ENCODE peak calls at places on chromosomes 3 and 15, in six cellular contexts. S, O, Z, Y, N and P are unnamed samples. For H3K9me3, the result is how much of the 10 kb centered on the place peaks cover.

GRCh38 chr15:66504563-66505429 is at the start of the genes RPL4 and ZWILCH:
- DNase-seq in Z (peak), S (peak), O (peak), Y (peak), N (peak), P (peak)

GRCh38 chr3:43411429-43411828 is 125.1 kb downstream of the SNRK start:
- DNase-seq in O (no peak), S (no peak), N (no peak), Y (no peak), Z (no peak), P (no peak)

GRCh38 chr15:100721758-100722550 is 119.6 kb downstream of the ASB7 start:
- DNase-seq in O (no peak), S (peak), N (peak), Z (peak), Y (peak), P (peak)

GRCh38 chr3:123800352-123800682 is 83.8 kb downstream of the MYLK start:
- DNase-seq in N (no peak), S (no peak), O (no peak), Z (no peak), Y (no peak), P (no peak)

GRCh38 chr3:188220988-188221818 is 67.2 kb downstream of the LPP start:
- DNase-seq in Y (peak), Z (peak), S (peak), N (no peak), O (no peak), P (no peak)

GRCh38 chr3:128950223-128950938 is 43.5 kb downstream of the CFAP92 start:
- DNase-seq in N (no peak), S (peak), O (peak), Y (no peak), Z (no peak), P (peak)

GRCh38 chr3:46378426-46378942 is 7.7 kb downstream of the CCR5 start:
- DNase-seq in Y (peak), O (peak), N (peak), S (peak), Z (peak), P (peak)

GRCh38 chr3:145620002-145620401 is 541.0 kb downstream of the PLOD2 start:
- DNase-seq in Y (no peak), O (no peak), Z (no peak), N (no peak), S (no peak), P (no peak)

GRCh38 chr3:129942296-129942695 is 32.2 kb upstream of the TRH start:
- DNase-seq in Z (peak), O (peak), S (peak), Y (peak), N (peak), P (peak)

GRCh38 chr3:148889828-148890227 is 24.7 kb downstream of the CPA3 start:
- DNase-seq in Y (no peak), S (no peak), Z (no peak), N (no peak), O (no peak), P (no peak)

GRCh38 chr3:32436816-32437189 is 45.1 kb downstream of the CMTM7 start:
- DNase-seq in Y (no peak), Z (peak), N (no peak), O (no peak), S (no peak), P (no peak)

GRCh38 chr3:169710619-169711018 is 47.1 kb upstream of the MECOM start:
- DNase-seq in O (no peak), Y (no peak), S (no peak), Z (no peak), N (no peak), P (no peak)

GRCh38 chr3:147370316-147370715 is 36.0 kb downstream of the ZIC4 start:
- DNase-seq in N (no peak), Y (no peak), S (no peak), Z (no peak), O (no peak), P (no peak)

GRCh38 chr3:195542261-195542660 is 864 bp downstream of the PPP1R2 start:
- DNase-seq in Y (no peak), N (no peak), S (peak), O (no peak), Z (no peak), P (no peak)

GRCh38 chr3:55185380-55185779 is 257.5 kb upstream of the LRTM1 start:
- DNase-seq in Y (no peak), S (peak), O (no peak), Z (no peak), N (no peak), P (no peak)

GRCh38 chr3:48301814-48302194 is 31.7 kb downstream of the SPINK8 start:
- DNase-seq in N (peak), Y (no peak), Z (peak), O (no peak), S (no peak), P (no peak)

GRCh38 chr3:183122257-183122932 is 23.1 kb upstream of the MCCC1 start:
- DNase-seq in O (no peak), Z (no peak), N (no peak), Y (no peak), S (peak), P (peak)

GRCh38 chr3:177777699-177778098 is 580.4 kb upstream of the TBL1XR1 start:
- DNase-seq in S (peak), N (peak), Z (peak), O (peak), Y (peak), P (peak)

GRCh38 chr15:73127302-73127936 is 75.2 kb downstream of the NEO1 start:
- DNase-seq in S (peak), O (peak), Z (peak), N (no peak), Y (no peak), P (peak)

GRCh38 chr3:131880948-131881347 is 153.9 kb downstream of the CPNE4 start:
- DNase-seq in O (no peak), N (no peak), Y (no peak), Z (no peak), S (no peak), P (no peak)

GRCh38 chr15:69760263-69760855 is 307.7 kb downstream of the RPLP1 start:
- DNase-seq in O (no peak), Y (no peak), Z (no peak), N (no peak), S (peak), P (no peak)

GRCh38 chr3:53196575-53197407 is 35.8 kb downstream of the PRKCD start:
- DNase-seq in Z (peak), N (no peak), O (no peak), S (peak), Y (no peak), P (peak)

GRCh38 chr15:69375151-69375790 is 38.9 kb upstream of the KIF23 start:
- DNase-seq in N (peak), Y (no peak), S (no peak), O (no peak), Z (no peak), P (no peak)

GRCh38 chr3:188001926-188002325 is 152.0 kb upstream of the LPP start:
- DNase-seq in Z (no peak), N (no peak), S (no peak), Y (no peak), O (no peak), P (no peak)

GRCh38 chr3:146142757-146143156 is 18.2 kb downstream of the PLOD2 start:
- DNase-seq in Y (no peak), S (peak), Z (no peak), N (no peak), O (no peak), P (no peak)

GRCh38 chr15:69340243-69340991 is 41.7 kb downstream of the PAQR5 start:
- DNase-seq in N (no peak), Y (no peak), Z (no peak), O (no peak), S (no peak), P (no peak)

GRCh38 chr3:147189016-147189415 is 217.3 kb downstream of the ZIC4 start:
- DNase-seq in O (no peak), Z (no peak), S (peak), N (no peak), Y (no peak), P (no peak)

GRCh38 chr15:91572110-91572509 is 281.4 kb upstream of the SLCO3A1 start:
- DNase-seq in N (peak), S (no peak), Y (no peak), O (no peak), Z (no peak), P (no peak)

GRCh38 chr3:127077506-127078064 is 94.7 kb downstream of the PLXNA1 start:
- DNase-seq in Z (no peak), S (no peak), N (no peak), Y (no peak), O (no peak), P (no peak)

GRCh38 chr15:66825139-66825538 is 123.1 kb downstream of the SMAD6 start:
- DNase-seq in N (no peak), Y (no peak), O (no peak), S (no peak), Z (no peak), P (no peak)

GRCh38 chr3:16509721-16510619 is 3.5 kb downstream of the RFTN1 start:
- DNase-seq in O (no peak), S (no peak), N (no peak), Z (no peak), Y (no peak), P (no peak)

GRCh38 chr3:16508242-16508575 is 5.3 kb downstream of the RFTN1 start:
- DNase-seq in N (no peak), Y (no peak), S (no peak), Z (no peak), O (no peak), P (no peak)

GRCh38 chr3:16507540-16508241 is 5.8 kb downstream of the RFTN1 start:
- DNase-seq in S (no peak), N (no peak), O (no peak), Y (no peak), Z (no peak), P (no peak)

GRCh38 chr3:16506884-16507409 is 6.6 kb downstream of the RFTN1 start:
- DNase-seq in N (no peak), Z (no peak), O (no peak), S (no peak), Y (no peak), P (no peak)

DNA sequence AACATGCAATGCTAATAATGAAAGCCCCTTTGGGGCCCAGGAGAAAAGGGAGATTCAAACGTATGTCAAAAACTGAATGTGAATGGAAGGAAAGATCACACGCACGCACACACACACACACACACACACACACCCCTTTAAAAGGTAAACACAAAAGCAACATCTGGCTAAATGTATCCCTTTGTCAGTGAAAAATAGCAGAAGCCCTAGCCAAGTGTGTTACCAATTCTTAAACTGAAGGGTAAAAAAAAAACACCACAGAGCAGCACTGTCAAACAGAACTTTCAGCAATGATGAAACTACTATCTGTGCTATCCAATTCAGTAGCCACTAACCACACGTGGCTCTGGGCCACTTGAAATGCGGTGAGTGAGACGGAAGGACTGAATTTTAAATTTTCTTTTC is 4.9 kb downstream of the RFTN1 start:
- DNase-seq in S (peak), Y (no peak), N (no peak), O (no peak), Z (no peak), P (no peak)
- H3K4me3 ChIP-seq in S (no peak), Y (no peak), N (no peak), O (no peak), Z (no peak), P (no peak)

DNA sequence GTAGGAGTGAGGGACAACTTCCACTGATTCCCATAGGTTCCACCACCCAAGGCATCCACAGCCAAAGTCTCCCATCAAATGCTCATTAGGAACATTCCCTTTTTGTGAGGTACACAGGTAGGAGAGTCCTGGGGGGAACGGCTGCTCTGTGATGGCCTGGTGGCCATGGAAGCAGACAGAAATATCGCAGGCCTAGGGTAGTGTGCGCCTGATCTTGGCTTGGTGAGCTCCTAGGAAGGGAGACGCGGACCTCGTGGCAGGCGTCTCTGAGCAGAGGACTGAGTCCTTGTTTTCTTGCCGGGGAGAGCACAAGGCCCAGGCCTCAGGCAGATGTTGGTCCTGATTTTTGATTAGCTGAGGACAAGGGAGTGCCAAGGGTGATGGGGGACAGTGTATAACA is 99.5 kb downstream of the SNRPN start:
- DNase-seq in S (no peak), Z (no peak), N (peak), Y (peak), O (no peak), P (peak)
- H3K9me3 ChIP-seq in S (half or more), Z (half or more), N (half or more), Y (under half), O (half or more), P (half or more)

GRCh38 chr15:39581501-39582285 is 814 bp downstream of the THBS1 start:
- DNase-seq in Y (peak), O (no peak), Z (peak), N (peak), S (peak), P (peak)
- H3K4me3 ChIP-seq in Y (peak), O (peak), Z (peak), N (peak), S (peak), P (peak)

DNA sequence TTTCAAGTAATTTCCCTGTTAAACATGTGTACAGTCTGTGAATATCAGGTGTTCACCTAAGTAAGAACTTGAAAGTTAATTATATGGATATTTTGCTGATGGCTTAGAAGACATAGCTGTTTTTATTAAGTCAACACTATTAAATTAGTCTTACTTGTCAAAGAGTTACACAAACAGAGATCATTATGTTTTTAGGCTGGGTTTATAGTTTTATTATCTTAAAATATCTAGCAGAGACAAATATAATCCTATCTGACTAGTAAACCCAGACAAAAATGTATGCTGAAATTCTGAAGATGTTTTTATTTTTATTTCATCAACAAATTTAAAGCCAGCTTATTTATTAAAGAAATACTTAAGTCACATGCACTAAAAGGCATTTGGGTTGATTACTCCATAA is 51.2 kb upstream of the CCK start:
- DNase-seq in S (no peak), Z (no peak), Y (no peak), N (no peak), O (no peak), P (no peak)
- H3K9me3 ChIP-seq in S (under half), Z (under half), Y (under half), N (under half), O (half or more), P (half or more)

DNA sequence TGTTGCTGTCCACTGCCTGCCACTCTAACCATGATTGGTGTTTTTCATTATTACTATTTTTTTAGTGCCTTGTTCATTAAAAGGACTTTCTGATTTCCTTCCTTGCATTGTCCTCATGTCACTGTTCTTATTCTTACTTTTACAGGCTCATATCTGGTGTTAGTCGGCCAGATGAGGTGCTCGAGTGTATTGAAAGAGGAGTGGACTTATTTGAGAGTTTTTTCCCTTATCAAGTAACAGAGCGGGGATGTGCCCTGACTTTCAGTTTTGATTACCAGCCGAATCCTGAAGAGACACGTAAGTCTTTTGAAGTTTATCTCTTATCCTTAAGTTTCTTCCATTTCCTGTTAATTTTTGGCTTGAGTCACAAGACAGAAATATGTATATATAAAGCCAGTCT is 23.2 kb downstream of the QTRT2 start:
- DNase-seq in Y (no peak), Z (no peak), O (no peak), S (peak), N (no peak), P (no peak)
- H3K4me3 ChIP-seq in Y (no peak), Z (no peak), O (no peak), S (no peak), N (no peak), P (no peak)

GRCh38 chr3:139418144-139418543 is 28.7 kb upstream of the COPB2 start:
- DNase-seq in N (no peak), S (no peak), Z (no peak), Y (no peak), O (no peak), P (no peak)

GRCh38 chr3:139416275-139416674 is 26.8 kb upstream of the COPB2 start:
- DNase-seq in S (no peak), Y (no peak), O (no peak), Z (no peak), N (no peak), P (no peak)

GRCh38 chr3:139414608-139415224 is 25.3 kb upstream of the COPB2 start:
- DNase-seq in N (no peak), Z (peak), O (no peak), Y (no peak), S (no peak), P (no peak)
- H3K9me3 ChIP-seq in N (under half), Z (under half), O (under half), Y (under half), S (under half), P (under half)

DNA sequence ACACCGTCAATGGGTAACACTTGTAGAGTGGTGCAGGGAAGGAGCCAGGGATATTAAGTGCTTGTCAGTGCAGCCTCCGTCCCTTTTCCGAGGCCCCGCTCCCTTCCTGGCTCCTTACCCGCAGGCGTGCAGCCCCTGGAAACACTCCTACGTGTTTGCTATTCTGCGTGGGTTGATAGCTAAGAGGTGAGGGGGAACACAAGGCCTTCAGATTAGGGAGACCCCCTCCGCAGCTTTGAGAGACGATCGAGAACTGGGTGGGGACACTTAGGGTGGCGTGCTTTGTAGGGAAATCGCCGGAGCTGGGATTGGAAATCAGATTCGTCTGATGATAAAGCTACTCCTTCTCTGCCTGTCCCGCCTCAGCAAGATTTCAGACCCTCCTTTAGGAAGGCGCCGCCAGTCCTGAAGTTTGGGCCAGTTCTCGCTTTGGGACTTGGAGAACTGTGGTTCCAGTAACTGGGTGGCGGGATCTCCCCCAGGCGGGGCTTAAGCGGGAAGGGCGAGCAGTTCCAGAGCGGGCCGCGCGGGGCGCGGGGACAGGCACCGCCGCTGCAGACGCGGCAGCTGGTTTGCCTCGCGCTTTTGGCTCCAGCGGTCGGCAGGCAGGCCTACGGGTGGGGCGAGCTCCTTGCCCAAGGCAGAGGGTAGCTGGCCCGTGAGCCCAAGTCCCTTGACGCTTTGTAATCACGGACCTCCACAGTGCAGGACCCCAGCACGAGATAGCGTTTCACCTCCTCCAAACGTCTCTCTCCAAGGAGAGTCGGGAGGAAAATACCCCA is 8.0 kb upstream of the FAM107A start:
- DNase-seq in O (peak), S (peak), Z (peak), Y (peak), N (peak), P (peak)
- H3K4me3 ChIP-seq in O (peak), S (peak), Z (peak), Y (peak), N (peak), P (peak)

DNA sequence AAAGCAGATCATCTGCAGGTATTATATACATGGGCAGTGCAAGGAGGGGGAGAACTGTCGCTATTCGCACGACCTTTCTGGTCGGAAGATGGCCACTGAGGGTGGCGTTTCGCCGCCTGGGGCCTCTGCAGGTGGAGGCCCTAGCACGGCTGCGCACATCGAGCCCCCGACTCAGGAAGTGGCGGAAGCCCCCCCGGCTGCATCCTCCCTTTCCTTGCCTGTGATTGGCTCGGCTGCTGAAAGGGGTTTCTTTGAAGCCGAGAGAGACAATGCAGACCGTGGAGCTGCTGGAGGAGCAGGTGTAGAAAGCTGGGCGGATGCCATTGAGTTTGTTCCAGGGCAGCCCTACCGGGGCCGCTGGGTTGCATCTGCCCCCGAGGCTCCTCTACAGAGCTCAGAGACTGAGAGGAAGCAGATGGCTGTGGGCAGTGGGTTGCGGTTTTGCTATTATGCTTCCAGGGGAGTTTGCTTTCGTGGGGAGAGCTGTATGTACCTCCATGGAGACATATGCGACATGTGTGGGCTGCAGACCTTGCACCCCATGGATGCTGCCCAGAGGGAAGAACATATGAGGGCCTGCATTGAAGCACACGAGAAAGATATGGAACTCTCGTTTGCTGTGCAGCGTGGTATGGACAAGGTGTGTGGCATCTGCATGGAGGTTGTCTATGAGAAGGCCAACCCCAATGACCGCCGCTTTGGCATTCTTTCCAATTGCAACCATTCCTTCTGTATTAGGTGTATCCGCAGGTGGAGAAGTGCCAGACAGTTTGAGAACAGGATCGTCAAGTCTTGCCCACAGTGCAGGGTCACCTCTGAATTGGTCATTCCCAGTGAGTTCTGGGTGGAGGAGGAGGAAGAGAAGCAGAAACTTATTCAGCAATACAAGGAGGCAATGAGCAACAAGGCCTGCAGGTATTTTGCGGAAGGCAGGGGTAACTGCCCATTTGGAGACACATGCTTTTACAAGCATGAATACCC is 886 bp downstream of the MKRN3 start:
- DNase-seq in O (no peak), Z (no peak), N (no peak), S (no peak), Y (no peak), P (no peak)
- H3K9me3 ChIP-seq in O (under half), Z (under half), N (under half), S (under half), Y (under half), P (under half)

GRCh38 chr15:26453914-26454313 is 319.0 kb downstream of the GABRB3 start:
- DNase-seq in N (no peak), Z (no peak), S (no peak), Y (no peak), O (no peak), P (peak)
- H3K4me3 ChIP-seq in N (no peak), Z (no peak), S (no peak), Y (no peak), O (no peak), P (no peak)